ENCODE peak calls at places on chromosomes 6 and 20, in eight cellular contexts. P is central memory CD8-positive, alpha-beta T cell; E is mammary epithelial cell; N is adrenal gland; G is effector CD4-positive, alpha-beta T cell; I is stimulated activated CD4-positive, alpha-beta T cell treated with anti-CD3 and anti-CD28 coated beads, Interleukin-1b, Interleukin-23, amount 100 ng/mL, for 48 hours; Q is NCI-H524; B is retinal pigment epithelial cell. R is an unnamed sample.

GRCh38 chr6:75208564-75209431 is 2.9 kb upstream of the COL12A1 start:
- DNase-seq in G (peak; percentile 76), E (peak; percentile 71), N (peak; percentile 83), Q (peak; percentile 61), B (no peak), I (peak; percentile 80), P (peak; percentile 71), R (peak; percentile 93)

GRCh38 chr6:170407200-170407599 is 100.6 kb downstream of the FAM120B start:
- DNase-seq in Q (no peak), B (no peak), G (no peak), P (no peak), E (no peak), I (no peak), N (no peak), R (no peak)

GRCh38 chr6:108820011-108820410 is 28.2 kb upstream of the ARMC2 start:
- DNase-seq in E (no peak), P (no peak), G (no peak), B (no peak), N (no peak), Q (no peak), I (no peak), R (no peak)

GRCh38 chr6:40343887-40344565 is 243.1 kb downstream of the LRFN2 start:
- DNase-seq in P (no peak), N (no peak), B (no peak), Q (peak; percentile 63), I (no peak), E (no peak), G (no peak), R (no peak)

GRCh38 chr20:58416057-58416456 is 27.0 kb downstream of the VAPB start:
- DNase-seq in N (no peak), P (no peak), Q (no peak), I (no peak), B (no peak), E (no peak), G (no peak), R (no peak)

GRCh38 chr6:170292778-170293164 is 1.9 kb upstream of the DLL1 start:
- DNase-seq in N (no peak), P (no peak), E (no peak), G (no peak), I (no peak), B (no peak), Q (peak; percentile 34), R (no peak)

GRCh38 chr20:17709361-17710293 is 9.9 kb downstream of the BANF2 start:
- DNase-seq in N (no peak), E (no peak), Q (no peak), P (no peak), G (no peak), B (no peak), I (no peak), R (no peak)

GRCh38 chr20:13777171-13777601 is 7.5 kb downstream of the ESF1 start:
- DNase-seq in E (peak; percentile 27), N (no peak), I (no peak), P (no peak), G (no peak), B (no peak), Q (no peak), R (no peak)

GRCh38 chr6:111076024-111076680 is 11.2 kb upstream of the SLC16A10 start:
- DNase-seq in N (peak; percentile 23), P (no peak), B (no peak), E (no peak), Q (no peak), I (no peak), G (no peak), R (no peak)

GRCh38 chr6:47016236-47016635 is 25.9 kb downstream of the ADGRF1 start:
- DNase-seq in B (no peak), P (no peak), N (no peak), G (no peak), I (no peak), E (no peak), Q (peak; percentile 2), R (no peak)

GRCh38 chr6:39402239-39402751 is 79.8 kb upstream of the KCNK16 start:
- DNase-seq in Q (no peak), I (no peak), B (no peak), E (peak; percentile 46), G (no peak), P (no peak), N (no peak), R (no peak)

GRCh38 chr6:43723737-43724295 is 36.2 kb upstream of the MRPS18A start:
- DNase-seq in I (peak; percentile 74), N (peak; percentile 78), G (peak; percentile 43), E (peak; percentile 76), P (peak; percentile 48), B (peak; percentile 43), Q (peak; percentile 40), R (peak; percentile 80)

GRCh38 chr6:52328721-52329120 is 33.2 kb upstream of the PAQR8 start:
- DNase-seq in N (no peak), I (no peak), B (no peak), Q (no peak), G (no peak), E (no peak), P (no peak), R (no peak)

GRCh38 chr6:13488015-13488895 is 855 bp upstream of the GFOD1 start:
- DNase-seq in P (no peak), N (peak; percentile 36), I (no peak), E (no peak), Q (peak; percentile 48), B (no peak), G (no peak), R (peak; percentile 85)

GRCh38 chr6:22019877-22020276 is 277.0 kb downstream of the PRL start:
- DNase-seq in E (no peak), P (no peak), I (no peak), N (no peak), G (no peak), Q (no peak), B (no peak), R (no peak)

GRCh38 chr6:45586216-45587171 is 208.8 kb upstream of the SUPT3H start:
- DNase-seq in N (no peak), E (peak; percentile 85), I (peak; percentile 34), P (peak; percentile 61), B (no peak), G (peak; percentile 43), Q (peak; percentile 25), R (peak; percentile 55)

GRCh38 chr6:131784561-131784960 is 23.3 kb upstream of the ENPP1 start:
- DNase-seq in E (no peak), Q (no peak), N (no peak), P (no peak), I (no peak), G (no peak), B (no peak), R (no peak)

GRCh38 chr20:25270829-25271251 is 23.0 kb downstream of the PYGB start:
- DNase-seq in I (no peak), G (no peak), N (no peak), P (no peak), E (no peak), B (no peak), Q (no peak), R (peak; percentile 60)

GRCh38 chr6:53662457-53662856 is 3.1 kb downstream of the KLHL31 start:
- DNase-seq in P (no peak), G (no peak), Q (no peak), N (no peak), I (no peak), B (no peak), E (no peak), R (no peak)

GRCh38 chr20:34232494-34233087 is 8.6 kb upstream of the ASIP start:
- DNase-seq in E (no peak), I (no peak), N (no peak), P (no peak), B (no peak), Q (no peak), G (no peak), R (no peak)

GRCh38 chr6:6699741-6700367 is 111.3 kb downstream of the LY86 start:
- DNase-seq in E (peak; percentile 95), I (no peak), N (peak; percentile 97), G (no peak), P (no peak), B (peak; percentile 92), Q (peak; percentile 61), R (peak; percentile 89)

GRCh38 chr20:24762371-24762770 is 186.7 kb upstream of the CST7 start:
- DNase-seq in I (no peak), G (no peak), N (no peak), P (no peak), B (no peak), E (no peak), Q (no peak), R (no peak)

GRCh38 chr6:46652232-46652602 is 401 bp downstream of the CYP39A1 start:
- DNase-seq in I (no peak), N (no peak), Q (no peak), P (no peak), B (no peak), E (no peak), G (no peak), R (no peak)

GRCh38 chr6:5246870-5247161 is 13.9 kb downstream of the LYRM4 start:
- DNase-seq in Q (no peak), N (no peak), I (no peak), B (no peak), E (no peak), G (no peak), P (no peak), R (no peak)

GRCh38 chr20:44209691-44210421 is 715 bp downstream of the OSER1 start:
- DNase-seq in B (no peak), N (peak; percentile 37), E (no peak), Q (no peak), G (no peak), I (no peak), P (no peak), R (no peak)

GRCh38 chr6:2237001-2237400 is 8.4 kb downstream of the GMDS start:
- DNase-seq in N (no peak), B (peak; percentile 92), G (no peak), Q (no peak), P (no peak), E (peak; percentile 88), I (no peak), R (no peak)

GRCh38 chr6:122154912-122155516 is 244.4 kb upstream of the HSF2 start:
- DNase-seq in G (no peak), I (no peak), E (no peak), B (no peak), P (no peak), Q (no peak), N (no peak), R (no peak)

GRCh38 chr6:20892365-20892764 is 358.1 kb downstream of the CDKAL1 start:
- DNase-seq in G (no peak), I (no peak), Q (no peak), N (no peak), B (no peak), P (no peak), E (no peak), R (no peak)

GRCh38 chr6:127855542-127856159 is 45.2 kb downstream of the THEMIS start:
- DNase-seq in N (peak; percentile 24), E (no peak), P (peak; percentile 37), G (peak; percentile 28), Q (no peak), B (no peak), I (peak; percentile 6), R (no peak)

GRCh38 chr20:59141818-59142581 is 21.6 kb upstream of the ZNF831 start:
- DNase-seq in G (no peak), B (no peak), P (no peak), E (no peak), I (no peak), Q (no peak), N (peak; percentile 29), R (no peak)

GRCh38 chr6:160986831-160987230 is 4.7 kb upstream of the MAP3K4 start:
- DNase-seq in N (peak; percentile 8), P (no peak), G (no peak), B (no peak), I (no peak), E (no peak), Q (no peak), R (no peak)

GRCh38 chr20:62172666-62173065 is 10.2 kb upstream of the MTG2 start:
- DNase-seq in P (no peak), B (no peak), E (no peak), G (no peak), Q (no peak), I (no peak), N (no peak), R (no peak)

GRCh38 chr6:169844946-169845345 is 93.5 kb downstream of the ERMARD start:
- DNase-seq in P (no peak), G (no peak), B (no peak), N (no peak), Q (no peak), E (no peak), I (no peak), R (no peak)

R was measured in kidney.